ENCODE peak calls at places on chromosomes 3 and 15, in seven cellular contexts. R is endothelial cell of umbilical vein, G is ovary, V is A549, X is tibial nerve, F is esophagus muscularis mucosa, P is body of pancreas. N is an unnamed sample.

GRCh38 chr3:60912142-60912541 is 339.1 kb downstream of the FHIT start:
- DNase-seq in R (no peak), G (no peak), V (no peak), X (no peak), F (no peak), P (no peak), N (no peak)

GRCh38 chr3:41907330-41908073 is 54.4 kb downstream of the ULK4 start:
- DNase-seq in R (peak; percentile 33), G (no peak), V (no peak), X (no peak), F (no peak), P (no peak), N (no peak)

GRCh38 chr3:167568634-167569033 is 85.1 kb downstream of the WDR49 start:
- DNase-seq in R (no peak), G (no peak), V (no peak), X (no peak), F (no peak), P (no peak), N (no peak)

GRCh38 chr3:57977755-57978715 is 30.2 kb upstream of the FLNB start:
- DNase-seq in R (no peak), G (no peak), V (no peak), X (no peak), F (no peak), P (no peak), N (no peak)

GRCh38 chr15:96049323-96049722 is 281.2 kb upstream of the NR2F2 start:
- DNase-seq in R (no peak), G (no peak), V (no peak), X (no peak), F (peak; percentile 53), P (no peak), N (no peak)

GRCh38 chr3:154904328-154904727 is 175.8 kb upstream of the MME start:
- DNase-seq in R (peak; percentile 34), G (no peak), V (no peak), X (no peak), F (no peak), P (no peak), N (no peak)

GRCh38 chr3:30341851-30342250 is 264.6 kb upstream of the TGFBR2 start:
- DNase-seq in R (no peak), G (no peak), V (no peak), X (no peak), F (no peak), P (no peak), N (no peak)

GRCh38 chr3:115792206-115792955 is 169.1 kb downstream of the GAP43 start:
- DNase-seq in R (no peak), G (no peak), V (no peak), X (no peak), F (no peak), P (no peak), N (no peak)

GRCh38 chr3:16031434-16031833 is 143.0 kb upstream of the GALNT15 start:
- DNase-seq in R (no peak), G (no peak), V (no peak), X (no peak), F (no peak), P (no peak), N (no peak)

GRCh38 chr3:185948292-185948691 is 10.5 kb upstream of the TRA2B start:
- DNase-seq in R (no peak), G (no peak), V (no peak), X (no peak), F (no peak), P (no peak), N (no peak)

DNA sequence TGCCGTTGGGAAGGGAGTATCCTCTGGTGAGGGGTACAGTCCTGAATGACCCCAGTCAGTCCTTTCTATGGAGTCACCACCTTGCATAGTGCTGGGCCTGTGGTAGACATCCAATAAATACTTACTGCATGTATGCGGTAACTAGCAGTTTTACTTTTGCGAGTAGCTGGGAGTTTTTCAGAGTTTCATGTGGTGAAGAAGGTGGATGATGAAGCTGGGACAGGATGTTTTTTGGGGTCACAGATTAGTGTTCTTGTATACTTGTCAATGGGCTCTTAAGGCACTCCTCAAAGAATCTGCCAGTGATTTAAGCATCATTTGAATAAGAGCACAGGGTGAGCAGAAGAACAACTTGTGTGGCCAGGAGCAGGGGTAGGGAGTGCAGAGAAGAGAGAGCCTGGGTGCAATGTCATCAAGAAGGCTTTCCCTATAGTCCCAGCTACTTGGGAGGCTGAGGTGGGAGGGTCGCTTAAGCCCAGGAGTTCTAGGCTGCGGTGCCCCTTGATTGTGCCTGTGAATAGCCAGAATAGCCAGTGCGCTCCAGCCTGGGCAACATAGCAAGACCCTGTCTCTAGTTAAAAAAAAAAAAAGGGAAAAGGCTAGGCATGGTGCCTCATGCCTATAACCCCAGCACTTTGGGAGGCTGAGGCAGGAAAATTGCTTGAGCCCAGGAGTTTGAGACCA is 22.1 kb downstream of the PPCDC start:
- DNase-seq in R (no peak), G (no peak), V (no peak), X (no peak), F (no peak), P (no peak), N (no peak)
- H3K4me3 ChIP-seq in R (no peak overlapping the region), G (no peak overlapping the region), V (no peak overlapping the region), X (no peak overlapping the region), F (no peak overlapping the region), P (no peak overlapping the region), N (no peak overlapping the region)

GRCh38 chr15:50354838-50355611 is at the start of gene GABPB1:
- DNase-seq in R (peak; percentile 93), G (peak; percentile 91), V (peak; percentile 83), X (peak; percentile 63), F (peak; percentile 94), P (peak; percentile 84), N (peak; percentile 97)
- TF ChIP-seq POLR2A in R (peak; percentile 48), G (peak; percentile 60), V (peak; percentile 97), X (peak; percentile 71), F (peak; percentile 64), P (peak; percentile 89), N (peak; percentile 41)

GRCh38 chr3:71961378-71961777 is 176.4 kb upstream of the PROK2 start:
- DNase-seq in R (no peak), G (no peak), V (no peak), X (no peak), F (no peak), P (no peak), N (no peak)
- H3K4me3 ChIP-seq in R (no peak overlapping the region), G (no peak overlapping the region), V (no peak overlapping the region), X (no peak overlapping the region), F (no peak overlapping the region), P (no peak overlapping the region), N (no peak overlapping the region)

DNA sequence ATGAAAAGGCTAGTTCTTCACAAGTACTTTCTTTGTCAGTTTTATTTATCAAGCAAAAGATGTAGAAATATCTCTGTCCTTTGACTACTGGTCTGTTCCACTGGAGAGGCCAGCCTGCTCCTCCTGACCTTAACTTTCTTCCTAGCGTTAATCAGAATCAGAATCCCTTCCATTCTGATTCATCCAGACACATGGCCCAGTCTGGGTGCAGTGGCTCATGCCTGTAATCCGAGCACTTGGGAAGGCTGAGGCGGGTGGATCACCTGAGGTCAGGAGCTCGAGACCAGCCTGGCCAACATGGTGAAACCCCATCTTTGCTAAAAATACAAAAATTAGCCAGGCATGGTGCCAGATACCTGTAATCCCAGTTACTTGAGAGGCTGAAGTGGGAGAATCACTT is 32.0 kb upstream of the MANF start:
- DNase-seq in R (no peak), G (no peak), V (no peak), X (no peak), F (no peak), P (no peak), N (no peak)
- TF ChIP-seq POLR2A in R (no peak), G (no peak), V (no peak), X (no peak), F (no peak), P (no peak), N (no peak)

DNA sequence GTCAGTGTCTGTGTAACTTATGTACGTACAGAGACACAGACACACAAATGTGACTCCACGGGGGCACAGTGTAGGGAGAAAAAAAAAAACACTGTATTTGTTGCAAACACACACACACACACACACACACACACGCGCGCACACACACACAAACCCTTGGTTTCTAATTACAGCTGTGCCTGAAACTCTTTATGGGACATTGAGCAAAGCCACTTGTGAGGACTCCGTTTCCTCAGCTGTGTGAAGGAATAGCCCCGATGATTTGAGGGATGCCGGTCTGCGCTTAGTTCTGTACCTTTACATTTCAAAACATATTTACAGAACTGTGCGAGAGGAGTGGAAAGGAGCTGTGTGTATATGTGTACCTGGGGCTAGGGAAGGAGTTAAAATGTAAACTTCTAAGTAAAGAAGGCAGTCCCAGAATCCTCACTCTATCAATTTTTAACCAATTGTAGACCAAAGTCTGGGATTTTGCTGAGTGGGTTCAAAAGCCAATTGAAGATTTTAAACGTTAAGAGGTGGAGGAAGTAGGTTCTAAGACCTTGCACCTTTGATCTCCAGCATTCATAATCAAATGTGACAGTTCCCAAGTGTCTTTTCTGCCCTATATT is 5.3 kb upstream of the BCL6 start:
- DNase-seq in R (no peak), G (no peak), V (no peak), X (no peak), F (no peak), P (peak; percentile 44), N (no peak)
- H3K4me3 ChIP-seq in R (no peak overlapping the region), G (peak overlapping the region; percentile 12), V (peak overlapping the region; percentile 44), X (no peak overlapping the region), F (peak overlapping the region; percentile 34), P (no peak overlapping the region), N (peak overlapping the region; percentile 16)

GRCh38 chr3:129160891-129161859 is at the start of gene ISY1:
- DNase-seq in R (peak; percentile 95), G (peak; percentile 88), V (peak; percentile 91), X (peak; percentile 63), F (peak; percentile 97), P (peak; percentile 90), N (peak; percentile 84)
- TF ChIP-seq POLR2A in R (peak; percentile 99), G (peak; percentile 80), V (peak; percentile 36), X (peak; percentile 25), F (peak; percentile 60), P (peak; percentile 94), N (peak; percentile 87)

GRCh38 chr15:48333553-48333952 is 2.3 kb downstream of the DUT start:
- DNase-seq in R (no peak), G (no peak), V (no peak), X (no peak), F (no peak), P (no peak), N (no peak)
- H3K4me3 ChIP-seq in R (peak overlapping the region; percentile 92), G (no peak overlapping the region), V (peak overlapping the region; percentile 96), X (no peak overlapping the region), F (no peak overlapping the region), P (no peak overlapping the region), N (no peak overlapping the region)

GRCh38 chr15:75712668-75713337 is at the start of gene CSPG4:
- DNase-seq in R (no peak), G (peak; percentile 83), V (no peak), X (peak; percentile 46), F (no peak), P (no peak), N (peak; percentile 37)
- TF ChIP-seq POLR2A in R (no peak), G (peak; percentile 39), V (no peak), X (peak; percentile 56), F (peak; percentile 86), P (no peak), N (no peak)

N was measured in upper lobe of left lung.